ENCODE peak calls at places on chromosomes 2 and 18, in seven cellular contexts. One of them, this sample, is unnamed.

GRCh38 chr2:206328979-206329378 is 54.5 kb downstream of the ZDBF2 start:
- DNase-seq in activated CD4-positive, CD25-positive, alpha-beta regulatory T cell: no peak
- DNase-seq in omental fat pad: no peak
- DNase-seq in HFF-Myc: no peak
- DNase-seq in AG08395: no peak
- DNase-seq in cardiac fibroblast: no peak
- DNase-seq in T47D: no peak
- DNase-seq in this sample: no peak

GRCh38 chr2:150211164-150211631 is 276.3 kb downstream of the RND3 start:
- DNase-seq in omental fat pad: no peak
- DNase-seq in activated CD4-positive, CD25-positive, alpha-beta regulatory T cell: no peak
- DNase-seq in T47D: no peak
- DNase-seq in AG08395: peak; percentile 54
- DNase-seq in cardiac fibroblast: peak; percentile 63
- DNase-seq in HFF-Myc: no peak
- DNase-seq in this sample: peak; percentile 87

GRCh38 chr2:24009680-24010476 is at the start of gene MFSD2B:
- DNase-seq in HFF-Myc: no peak
- DNase-seq in cardiac fibroblast: peak; percentile 16
- DNase-seq in T47D: no peak
- DNase-seq in activated CD4-positive, CD25-positive, alpha-beta regulatory T cell: no peak
- DNase-seq in omental fat pad: no peak
- DNase-seq in AG08395: peak; percentile 42
- DNase-seq in this sample: no peak

GRCh38 chr2:48531141-48531648 is 1.2 kb downstream of the STON1 start:
- DNase-seq in activated CD4-positive, CD25-positive, alpha-beta regulatory T cell: no peak
- DNase-seq in omental fat pad: no peak
- DNase-seq in cardiac fibroblast: peak; percentile 85
- DNase-seq in HFF-Myc: peak; percentile 54
- DNase-seq in AG08395: peak; percentile 86
- DNase-seq in T47D: peak; percentile 84
- DNase-seq in this sample: peak; percentile 77

GRCh38 chr2:57515366-57515765 is 531.2 kb upstream of the VRK2 start:
- DNase-seq in cardiac fibroblast: no peak
- DNase-seq in HFF-Myc: no peak
- DNase-seq in T47D: no peak
- DNase-seq in AG08395: no peak
- DNase-seq in activated CD4-positive, CD25-positive, alpha-beta regulatory T cell: no peak
- DNase-seq in omental fat pad: no peak
- DNase-seq in this sample: no peak

GRCh38 chr2:240463866-240464481 is 28.5 kb downstream of the GPC1 start:
- DNase-seq in cardiac fibroblast: no peak
- DNase-seq in activated CD4-positive, CD25-positive, alpha-beta regulatory T cell: no peak
- DNase-seq in AG08395: no peak
- DNase-seq in omental fat pad: peak; percentile 22
- DNase-seq in T47D: no peak
- DNase-seq in HFF-Myc: no peak
- DNase-seq in this sample: no peak

GRCh38 chr2:157838442-157839161 is 37.5 kb downstream of the ACVR1 start:
- DNase-seq in AG08395: peak; percentile 58
- DNase-seq in activated CD4-positive, CD25-positive, alpha-beta regulatory T cell: no peak
- DNase-seq in omental fat pad: no peak
- DNase-seq in HFF-Myc: peak; percentile 71
- DNase-seq in T47D: no peak
- DNase-seq in cardiac fibroblast: peak; percentile 68
- DNase-seq in this sample: peak; percentile 61

GRCh38 chr2:231204581-231204980 is 6.2 kb downstream of the ARMC9 start:
- DNase-seq in HFF-Myc: no peak
- DNase-seq in omental fat pad: no peak
- DNase-seq in cardiac fibroblast: no peak
- DNase-seq in T47D: no peak
- DNase-seq in AG08395: no peak
- DNase-seq in activated CD4-positive, CD25-positive, alpha-beta regulatory T cell: no peak
- DNase-seq in this sample: no peak

GRCh38 chr2:225275443-225275842 is 124.1 kb upstream of the NYAP2 start:
- DNase-seq in cardiac fibroblast: no peak
- DNase-seq in T47D: no peak
- DNase-seq in AG08395: no peak
- DNase-seq in HFF-Myc: no peak
- DNase-seq in activated CD4-positive, CD25-positive, alpha-beta regulatory T cell: no peak
- DNase-seq in omental fat pad: no peak
- DNase-seq in this sample: no peak

GRCh38 chr2:31992934-31993333 is 17.9 kb downstream of the MEMO1 start:
- DNase-seq in activated CD4-positive, CD25-positive, alpha-beta regulatory T cell: no peak
- DNase-seq in cardiac fibroblast: no peak
- DNase-seq in T47D: no peak
- DNase-seq in omental fat pad: no peak
- DNase-seq in HFF-Myc: no peak
- DNase-seq in AG08395: no peak
- DNase-seq in this sample: no peak

GRCh38 chr2:200337621-200338020 is 31.1 kb downstream of the SPATS2L start:
- DNase-seq in T47D: no peak
- DNase-seq in omental fat pad: no peak
- DNase-seq in HFF-Myc: no peak
- DNase-seq in activated CD4-positive, CD25-positive, alpha-beta regulatory T cell: no peak
- DNase-seq in cardiac fibroblast: no peak
- DNase-seq in AG08395: no peak
- DNase-seq in this sample: no peak

GRCh38 chr2:232492963-232493700 is 5.5 kb upstream of the ECEL1 start:
- DNase-seq in HFF-Myc: no peak
- DNase-seq in AG08395: no peak
- DNase-seq in T47D: no peak
- DNase-seq in activated CD4-positive, CD25-positive, alpha-beta regulatory T cell: no peak
- DNase-seq in omental fat pad: no peak
- DNase-seq in cardiac fibroblast: no peak
- DNase-seq in this sample: no peak

GRCh38 chr2:239296020-239296932 is 104.5 kb downstream of the HDAC4 start:
- DNase-seq in HFF-Myc: no peak
- DNase-seq in T47D: no peak
- DNase-seq in AG08395: no peak
- DNase-seq in omental fat pad: no peak
- DNase-seq in activated CD4-positive, CD25-positive, alpha-beta regulatory T cell: no peak
- DNase-seq in cardiac fibroblast: no peak
- DNase-seq in this sample: no peak

GRCh38 chr18:30522288-30522929 is 520.1 kb downstream of the DSC3 start:
- DNase-seq in T47D: no peak
- DNase-seq in activated CD4-positive, CD25-positive, alpha-beta regulatory T cell: no peak
- DNase-seq in HFF-Myc: no peak
- DNase-seq in cardiac fibroblast: no peak
- DNase-seq in AG08395: no peak
- DNase-seq in omental fat pad: no peak
- DNase-seq in this sample: no peak